ENCODE peak calls at places on chromosomes 11 and 22, in nine cellular contexts. C is NCI-H2171, Z is ovary, G is SK-N-SH, N is fibroblast of mammary gland, F is brain microvascular endothelial cell, T is cardiac muscle cell, L is endodermal cell, S is GF-D8. D is an unnamed sample.

GRCh38 chr11:68213135-68213515 is at the start of gene KMT5B:
- DNase-seq in N (peak), C (peak), S (no peak), Z (peak), G (peak), F (peak), L (peak), T (peak), D (peak)

GRCh38 chr11:9178716-9179115 is 86.4 kb downstream of the DENND5A start:
- DNase-seq in T (no peak), N (no peak), S (no peak), C (no peak), Z (no peak), F (no peak), L (no peak), G (no peak), D (no peak)

GRCh38 chr22:46303347-46303965 is 6.8 kb downstream of the GTSE1 start:
- DNase-seq in Z (no peak), S (no peak), T (no peak), L (no peak), G (no peak), F (no peak), N (peak), C (no peak), D (peak)

GRCh38 chr11:67276821-67277230 is 10.6 kb downstream of the GRK2 start:
- DNase-seq in S (peak), N (peak), Z (peak), L (peak), C (no peak), T (peak), G (no peak), F (no peak), D (peak)

GRCh38 chr11:73326929-73327811 is 19.1 kb downstream of the ARHGEF17 start:
- DNase-seq in G (no peak), C (no peak), F (no peak), Z (no peak), L (no peak), N (peak), S (no peak), T (peak), D (no peak)

GRCh38 chr22:48236261-48236660 is 1473.8 kb downstream of the TBC1D22A start:
- DNase-seq in T (no peak), Z (no peak), L (no peak), C (no peak), F (no peak), N (no peak), G (no peak), S (no peak), D (no peak)

GRCh38 chr11:94884322-94884721 is 89.0 kb downstream of the CWC15 start:
- DNase-seq in N (no peak), G (no peak), S (no peak), Z (no peak), F (no peak), C (no peak), L (peak), T (no peak), D (no peak)

GRCh38 chr22:47621253-47621652 is 858.8 kb downstream of the TBC1D22A start:
- DNase-seq in F (no peak), N (no peak), S (no peak), L (peak), T (no peak), Z (peak), G (no peak), C (no peak), D (no peak)

GRCh38 chr22:43113516-43114251 is 3.1 kb downstream of the BIK start:
- DNase-seq in Z (no peak), N (no peak), S (peak), L (no peak), T (no peak), C (no peak), G (no peak), F (no peak), D (no peak)

GRCh38 chr11:123653997-123654565 is 343 bp downstream of the SCN3B start:
- DNase-seq in T (peak), S (no peak), C (no peak), N (peak), G (peak), F (peak), Z (peak), L (peak), D (peak)

GRCh38 chr11:13440100-13440855 is 22.7 kb downstream of the BTBD10 start:
- DNase-seq in F (peak), S (no peak), Z (no peak), C (no peak), G (peak), N (peak), T (peak), L (peak), D (peak)

GRCh38 chr11:131767421-131767820 is 397.0 kb downstream of the NTM start:
- DNase-seq in C (no peak), F (peak), T (peak), L (no peak), G (no peak), N (peak), S (no peak), Z (no peak), D (no peak)

GRCh38 chr11:134640971-134641968 is 229.2 kb upstream of the B3GAT1 start:
- DNase-seq in C (no peak), S (no peak), F (no peak), G (no peak), N (no peak), T (no peak), Z (no peak), L (peak), D (no peak)